ENCODE peak calls at places on chromosomes 4 and X, in seven cellular contexts. E is GM12864, S is NCI-H2081, Z is putamen, J is MCF 10A, D is lower leg skin, I is LoVo. M is an unnamed sample.

GRCh38 chr4:20512053-20512810 is 188.0 kb upstream of the PACRGL start:
- DNase-seq in J (no peak), E (no peak), D (no peak), S (peak), Z (no peak), I (no peak), M (no peak)

GRCh38 chr4:169164669-169165415 is 105.9 kb downstream of the SH3RF1 start:
- DNase-seq in I (no peak), J (no peak), Z (no peak), D (no peak), S (no peak), E (no peak), M (no peak)

GRCh38 chr4:4946416-4946815 is 72.8 kb downstream of the CYTL1 start:
- DNase-seq in J (no peak), E (no peak), I (no peak), S (no peak), Z (no peak), D (no peak), M (no peak)

GRCh38 chr4:8840006-8840793 is 31.4 kb downstream of the HMX1 start:
- DNase-seq in S (no peak), Z (no peak), I (no peak), E (no peak), D (no peak), J (no peak), M (no peak)

GRCh38 chr4:53591372-53591892 is at the start of gene LNX1:
- DNase-seq in I (peak), Z (no peak), E (no peak), D (peak), S (peak), J (peak), M (no peak)

GRCh38 chr4:105140684-105141490 is 5.8 kb upstream of the TET2 start:
- DNase-seq in Z (peak), S (peak), J (peak), I (no peak), E (no peak), D (no peak), M (peak)

GRCh38 chrX:6708041-6708440 is 173.1 kb upstream of the VCX3A start:
- DNase-seq in D (no peak), S (no peak), J (no peak), I (no peak), E (no peak), Z (no peak), M (no peak)

GRCh38 chr4:8515316-8516060 is 64.7 kb upstream of the GPR78 start:
- DNase-seq in D (no peak), I (no peak), E (no peak), Z (no peak), J (peak), S (no peak), M (no peak)

GRCh38 chr4:14169460-14169859 is 541.9 kb upstream of the BOD1L1 start:
- DNase-seq in I (no peak), E (no peak), J (peak), S (no peak), D (no peak), Z (no peak), M (no peak)

GRCh38 chr4:24137963-24138601 is 248.2 kb upstream of the PPARGC1A start:
- DNase-seq in J (peak), S (peak), Z (no peak), I (peak), E (no peak), D (no peak), M (no peak)

GRCh38 chr4:57374866-57375595 is 264.8 kb upstream of the IGFBP7 start:
- DNase-seq in I (no peak), E (no peak), D (no peak), J (no peak), S (no peak), Z (no peak), M (no peak)

GRCh38 chrX:54920610-54921426 is at the start of gene TRO:
- DNase-seq in J (no peak), D (no peak), E (no peak), I (no peak), S (peak), Z (peak), M (no peak)

GRCh38 chrX:19127649-19128168 is 5.4 kb upstream of the ADGRG2 start:
- DNase-seq in I (no peak), E (no peak), S (no peak), Z (no peak), D (no peak), J (peak), M (peak)